ENCODE peak calls at places on chromosome 21, in eight cellular contexts. F is germinal center, K is NCI-H69, Z is right cardiac atrium, J is left ventricle myocardium superior, Y is breast epithelium, N is AG04450, L is GM04504. H is an unnamed sample.

GRCh38 chr21:34942911-34943310 is 106.2 kb downstream of the RUNX1 start:
- DNase-seq in N (no peak), J (no peak), F (no peak), Y (no peak), K (no peak), L (no peak), Z (no peak), H (no peak)

GRCh38 chr21:25456672-25457071 is 150.6 kb downstream of the MRPL39 start:
- DNase-seq in Y (no peak), Z (no peak), K (no peak), L (no peak), J (no peak), N (no peak), F (no peak), H (no peak)

GRCh38 chr21:44086636-44087425 is 20.4 kb upstream of the PWP2 start:
- DNase-seq in F (no peak), K (no peak), N (no peak), L (no peak), Z (no peak), J (no peak), Y (no peak), H (no peak)

GRCh38 chr21:20739421-20739820 is 258.8 kb upstream of the NCAM2 start:
- DNase-seq in K (peak), J (no peak), Y (no peak), L (no peak), N (no peak), F (no peak), Z (no peak), H (no peak)

GRCh38 chr21:45974073-45975016 is 7.2 kb upstream of the COL6A1 start:
- DNase-seq in Z (peak), F (peak), K (peak), L (no peak), Y (peak), N (no peak), J (peak), H (peak)

GRCh38 chr21:42737969-42738590 is 84.7 kb downstream of the PDE9A start:
- DNase-seq in F (no peak), Y (peak), Z (peak), K (no peak), J (peak), L (no peak), N (no peak), H (peak)

GRCh38 chr21:44471341-44471740 is 16.0 kb downstream of the LRRC3 start:
- DNase-seq in Y (no peak), Z (no peak), K (no peak), L (no peak), N (no peak), F (no peak), J (no peak), H (no peak)

GRCh38 chr21:38244885-38245869 is 11.6 kb upstream of the KCNJ15 start:
- DNase-seq in J (no peak), N (peak), Y (no peak), L (peak), K (no peak), Z (no peak), F (no peak), H (no peak)

GRCh38 chr21:39016740-39017315 is 166.4 kb downstream of the PSMG1 start:
- DNase-seq in L (no peak), K (no peak), J (no peak), Z (peak), N (no peak), Y (no peak), F (peak), H (no peak)

GRCh38 chr21:36699026-36699545 is at the start of gene SIM2:
- DNase-seq in Z (peak), J (no peak), Y (no peak), L (no peak), F (no peak), N (no peak), K (peak), H (no peak)

GRCh38 chr21:39641827-39642450 is 29.2 kb downstream of the B3GALT5 start:
- DNase-seq in F (no peak), L (no peak), K (no peak), Z (no peak), N (no peak), Y (no peak), J (no peak), H (no peak)

GRCh38 chr21:46294647-46295176 is 8.6 kb downstream of the YBEY start:
- DNase-seq in Z (peak), N (peak), J (no peak), Y (no peak), L (no peak), K (peak), F (no peak), H (peak)

GRCh38 chr21:41611966-41612606 is 104.1 kb upstream of the TMPRSS2 start:
- DNase-seq in J (no peak), N (no peak), K (peak), F (peak), Z (no peak), Y (no peak), L (no peak), H (no peak)

GRCh38 chr21:31182231-31183129 is 144.2 kb upstream of the KRTAP19-8 start:
- DNase-seq in J (no peak), Z (no peak), L (no peak), N (no peak), K (no peak), F (no peak), Y (no peak), H (no peak)

GRCh38 chr21:46142581-46143473 is 12.6 kb downstream of the FTCD start:
- DNase-seq in N (no peak), Z (peak), K (no peak), J (peak), L (no peak), F (no peak), Y (no peak), H (peak)

H was measured in heart left ventricle.